ENCODE peak calls at places on chromosomes 13 and 19, in four cellular contexts. R is CD4-positive, alpha-beta memory T cell; X is upper lobe of left lung; Q is WERI-Rb-1. V is an unnamed sample.

GRCh38 chr19:40457953-40458596 is 7.5 kb downstream of the BLVRB start:
- DNase-seq in X (no peak), R (no peak), Q (no peak), V (no peak)

GRCh38 chr13:97911311-97912138 is 42.0 kb upstream of the IPO5 start:
- DNase-seq in R (no peak), Q (peak; percentile 51), X (no peak), V (no peak)

GRCh38 chr19:33323093-33323820 is 20.9 kb upstream of the CEBPA start:
- DNase-seq in X (no peak), Q (no peak), R (no peak), V (no peak)

GRCh38 chr19:38952395-38953165 is 21.8 kb downstream of the MRPS12 start:
- DNase-seq in R (peak; percentile 34), X (no peak), Q (no peak), V (no peak)

GRCh38 chr13:20814224-20814910 is 40.6 kb upstream of the EEF1AKMT1 start:
- DNase-seq in R (no peak), Q (peak; percentile 88), X (peak; percentile 90), V (no peak)

GRCh38 chr19:11378319-11379189 is 4.1 kb downstream of the SWSAP1 start:
- DNase-seq in R (no peak), X (peak; percentile 47), Q (peak; percentile 80), V (no peak)

GRCh38 chr19:39599116-39599515 is 3.2 kb upstream of the LGALS13 start:
- DNase-seq in R (no peak), X (no peak), Q (no peak), V (no peak)

GRCh38 chr13:114128624-114129522 is 3.5 kb downstream of the RASA3 start:
- DNase-seq in X (peak; percentile 88), Q (no peak), R (peak; percentile 84), V (peak; percentile 84)

GRCh38 chr13:25882732-25883357 is 169.0 kb downstream of the SHISA2 start:
- DNase-seq in X (no peak), R (no peak), Q (no peak), V (no peak)

GRCh38 chr13:110103026-110103425 is 203.9 kb downstream of the COL4A1 start:
- DNase-seq in X (no peak), Q (no peak), R (no peak), V (no peak)

GRCh38 chr13:67148219-67148583 is 81.9 kb downstream of the PCDH9 start:
- DNase-seq in Q (no peak), R (no peak), X (no peak), V (no peak)

GRCh38 chr13:86572115-86572514 is 772.9 kb upstream of the SLITRK6 start:
- DNase-seq in X (no peak), Q (no peak), R (no peak), V (no peak)

GRCh38 chr13:80830431-80830830 is 489.5 kb upstream of the SPRY2 start:
- DNase-seq in Q (no peak), X (no peak), R (no peak), V (no peak)

GRCh38 chr19:46374526-46375475 is 27.9 kb downstream of the PPP5C start:
- DNase-seq in X (no peak), Q (no peak), R (no peak), V (no peak)

GRCh38 chr19:38780443-38780842 is 7.1 kb upstream of the LGALS7 start:
- DNase-seq in Q (no peak), X (no peak), R (no peak), V (no peak)

GRCh38 chr13:85500716-85501256 is 298.4 kb downstream of the SLITRK6 start:
- DNase-seq in R (no peak), Q (no peak), X (no peak), V (no peak)

GRCh38 chr13:43473437-43473836 is 313.3 kb downstream of the ENOX1 start:
- DNase-seq in R (no peak), Q (no peak), X (no peak), V (no peak)

GRCh38 chr13:110233682-110234280 is 73.2 kb downstream of the COL4A1 start:
- DNase-seq in Q (no peak), R (no peak), X (no peak), V (no peak)

GRCh38 chr19:6234527-6234926 is 45.2 kb downstream of the MLLT1 start:
- DNase-seq in R (no peak), Q (no peak), X (no peak), V (no peak)

GRCh38 chr13:48826039-48826438 is 149.7 kb upstream of the FNDC3A start:
- DNase-seq in Q (no peak), R (no peak), X (no peak), V (no peak)

GRCh38 chr19:32537626-32538025 is 43.4 kb upstream of the PDCD5 start:
- DNase-seq in Q (no peak), R (no peak), X (no peak), V (no peak)

GRCh38 chr13:32134241-32134801 is 102.7 kb downstream of the FRY start:
- DNase-seq in R (no peak), X (no peak), Q (no peak), V (no peak)

GRCh38 chr13:76314495-76314894 is 571.7 kb downstream of the KCTD12 start:
- DNase-seq in R (no peak), X (no peak), Q (no peak), V (no peak)

GRCh38 chr13:41577437-41577836 is 120.1 kb downstream of the RGCC start:
- DNase-seq in Q (no peak), R (no peak), X (peak; percentile 85), V (no peak)

GRCh38 chr19:46009530-46010510 is 13.0 kb downstream of the PGLYRP1 start:
- DNase-seq in X (peak; percentile 72), R (peak; percentile 51), Q (peak; percentile 79), V (peak; percentile 51)

GRCh38 chr19:49642488-49643035 is 553 bp downstream of the SCAF1 start:
- DNase-seq in Q (no peak), R (no peak), X (no peak), V (no peak)

DNA sequence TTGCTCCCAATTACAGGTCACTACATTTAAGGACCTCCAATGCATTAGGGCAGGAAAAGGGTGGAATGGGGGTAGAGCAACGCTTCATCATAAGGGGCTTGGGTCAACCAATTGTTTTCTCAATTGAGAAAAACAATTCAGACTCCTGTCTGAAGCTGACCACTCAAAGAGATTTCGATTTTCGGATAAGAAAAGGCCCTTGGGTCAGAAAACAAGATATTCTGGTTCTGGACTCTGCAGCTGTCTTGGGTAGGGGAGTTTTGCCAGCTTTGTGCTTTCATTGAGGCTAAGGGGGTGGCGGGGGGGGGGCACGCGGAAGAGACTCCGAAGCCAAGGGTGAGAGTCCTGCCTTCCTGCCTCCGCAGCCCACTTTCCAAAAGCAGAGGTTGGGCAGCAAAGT is 4.8 kb upstream of the ZNF98 start:
- DNase-seq in R (no peak), Q (no peak), X (no peak), V (no peak)
- H3K9me3 ChIP-seq in R (no peaks in the 10 kb centered on the region), Q (peaks cover 22% of the 10 kb centered on the region), X (peaks cover 65% of the 10 kb centered on the region), V (peaks cover 36% of the 10 kb centered on the region)

GRCh38 chr13:33229446-33230177 is 55.9 kb downstream of the STARD13 start:
- DNase-seq in Q (no peak), X (no peak), R (no peak), V (no peak)
- H3K27ac ChIP-seq in Q (no peak overlapping the region), X (peak overlapping the region; percentile 61), R (no peak overlapping the region), V (no peak overlapping the region)

DNA sequence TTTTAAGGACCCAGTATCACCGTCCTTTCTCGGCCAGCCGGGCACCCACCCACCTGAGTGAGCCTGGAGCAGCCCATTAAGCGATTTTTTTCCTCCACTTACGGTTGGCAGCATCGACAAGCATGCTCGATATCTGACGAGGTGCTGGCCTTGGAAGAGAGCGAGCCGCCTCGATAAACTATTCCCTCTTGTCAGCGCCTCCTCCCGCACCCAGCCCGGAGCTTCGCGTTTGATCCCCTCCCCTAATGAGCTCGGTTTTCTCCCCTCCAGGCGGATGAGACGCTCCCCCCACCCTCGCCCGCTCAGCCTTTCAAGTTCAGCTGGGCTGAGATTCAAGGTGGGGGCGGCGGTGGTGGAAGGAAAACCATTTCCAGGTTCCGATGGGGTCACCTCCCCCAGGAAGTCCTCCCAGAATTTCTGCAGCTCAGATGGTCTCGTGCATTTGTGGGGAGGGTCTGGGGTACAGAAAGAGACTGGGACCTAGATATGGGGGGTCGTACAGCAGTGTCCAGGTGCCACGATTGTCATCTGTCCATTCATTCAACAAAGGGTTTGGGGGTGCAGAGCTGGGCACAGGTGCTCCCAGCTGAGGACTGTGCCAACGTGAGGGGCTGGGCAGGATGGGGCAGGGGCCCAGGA is 18.9 kb upstream of the ONECUT3 start:
- DNase-seq in Q (no peak), X (no peak), R (no peak), V (no peak)
- H3K27me3 ChIP-seq in Q (peaks cover 9% of the 10 kb centered on the region), X (no peaks in the 10 kb centered on the region), R (no peaks in the 10 kb centered on the region), V (peaks cover 32% of the 10 kb centered on the region)

DNA sequence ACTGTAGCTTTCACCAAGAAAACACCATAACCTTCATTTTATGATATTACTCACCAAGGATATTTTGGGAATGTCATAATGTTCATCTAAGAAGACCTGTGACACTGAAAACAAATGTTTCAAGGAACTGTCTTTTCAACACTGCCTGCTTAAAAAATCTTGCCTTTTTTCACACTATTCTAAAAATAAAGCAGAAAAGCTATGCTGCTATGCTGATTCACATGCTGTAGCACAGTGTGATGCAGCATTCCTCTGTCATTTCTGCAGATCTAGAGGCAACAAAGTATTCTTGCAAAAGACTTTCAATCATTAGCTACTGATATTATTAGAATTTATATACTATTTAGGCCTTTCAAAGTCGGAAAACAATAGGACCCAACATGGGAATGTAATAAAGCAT is 525.7 kb downstream of the UQCRFS1 start:
- DNase-seq in R (no peak), Q (no peak), X (no peak), V (no peak)
- H3K9me3 ChIP-seq in R (no peaks in the 10 kb centered on the region), Q (no peaks in the 10 kb centered on the region), X (no peaks in the 10 kb centered on the region), V (no peaks in the 10 kb centered on the region)

DNA sequence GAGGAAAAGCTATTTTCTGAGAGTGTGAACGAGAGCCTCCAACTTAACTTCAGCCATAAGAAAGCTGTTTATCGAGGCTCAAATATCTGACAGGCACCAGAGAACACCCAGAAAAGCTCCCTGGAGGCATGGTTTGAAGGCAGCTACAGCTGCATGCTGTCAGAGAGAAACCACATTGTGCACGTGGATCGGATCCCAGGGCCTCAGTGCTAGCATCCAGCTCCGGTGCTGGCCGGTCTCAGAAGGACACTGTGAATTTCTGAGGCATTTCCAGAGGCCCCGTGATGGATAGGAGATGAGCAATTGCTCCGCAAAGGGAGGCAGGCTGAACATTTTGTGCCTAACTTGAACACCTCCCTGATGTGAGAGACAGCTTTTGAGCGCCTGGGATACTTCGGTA is 315.7 kb downstream of the FGF9 start:
- DNase-seq in X (peak; percentile 34), Q (no peak), R (no peak), V (no peak)
- H3K27ac ChIP-seq in X (no peak overlapping the region), Q (no peak overlapping the region), R (no peak overlapping the region), V (no peak overlapping the region)

DNA sequence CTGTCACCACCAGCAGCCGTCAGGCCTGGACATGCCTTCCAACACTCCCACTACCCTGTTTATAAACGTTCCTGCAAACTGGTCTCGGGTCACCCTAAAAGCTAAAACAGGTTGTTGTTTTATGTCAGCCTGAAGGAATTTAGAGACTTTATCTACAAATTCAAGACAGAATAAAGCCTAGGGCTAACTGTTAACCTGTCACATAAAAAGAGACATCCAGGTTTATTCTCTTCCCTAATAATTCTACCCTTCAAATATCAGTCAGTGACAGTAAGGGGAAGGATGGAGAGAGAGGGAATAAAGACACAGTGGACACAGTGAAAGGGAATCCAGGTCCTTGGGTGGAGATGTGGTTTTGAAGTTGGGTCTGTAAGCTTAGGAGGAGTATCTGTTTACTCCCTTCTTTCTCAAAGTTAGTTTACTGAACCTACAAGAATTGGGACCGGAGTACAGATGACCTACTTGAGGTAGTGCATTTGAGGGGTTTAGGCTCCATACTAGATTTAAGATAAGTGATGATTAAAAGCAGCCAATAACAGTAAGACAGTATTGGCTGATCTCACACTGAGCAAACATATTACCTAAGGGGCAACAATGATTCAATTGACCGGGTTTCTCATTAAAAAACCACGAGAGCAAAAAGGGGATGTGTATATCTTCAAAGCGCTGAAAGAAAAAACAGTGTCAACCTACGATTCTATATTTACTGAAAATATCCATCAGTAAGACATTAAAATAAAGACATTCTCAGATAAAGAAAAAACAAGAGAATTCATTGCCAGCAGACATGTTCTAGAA is 142.7 kb downstream of the USP12 start:
- DNase-seq in X (no peak), R (no peak), Q (no peak), V (no peak)
- H3K27me3 ChIP-seq in X (no peaks in the 10 kb centered on the region), R (no peaks in the 10 kb centered on the region), Q (no peaks in the 10 kb centered on the region), V (peaks cover 8% of the 10 kb centered on the region)